ENCODE peak calls at places on chromosomes 3 and 15, in eight cellular contexts. W is brain microvascular endothelial cell, A is uterus, X is psoas muscle, E is body of pancreas, I is H1, C is endodermal cell, Z is heart right ventricle. Y is an unnamed sample.
A peak's percentile ranks its signal among the peaks of the same experiment; 100 is the strongest.

GRCh38 chr3:49276475-49277356 is at the start of gene C3orf62:
- DNase-seq in I (peak; percentile 73), C (peak; percentile 92), X (peak; percentile 95), Z (peak; percentile 96), E (peak; percentile 93), A (peak; percentile 91), W (peak; percentile 86), Y (no peak)

GRCh38 chr15:77004189-77004588 is 9.3 kb downstream of the PSTPIP1 start:
- DNase-seq in E (no peak), C (no peak), Z (peak; percentile 56), W (no peak), I (no peak), A (no peak), X (peak; percentile 81), Y (no peak)

GRCh38 chr3:98534168-98534567 is 2.4 kb downstream of the GPR15 start:
- DNase-seq in Z (no peak), I (no peak), E (no peak), C (no peak), A (no peak), W (no peak), X (no peak), Y (no peak)

GRCh38 chr3:106687905-106688304 is 689.3 kb upstream of the CCDC54 start:
- DNase-seq in E (no peak), I (no peak), C (no peak), A (no peak), Z (no peak), X (no peak), W (no peak), Y (no peak)

GRCh38 chr15:87547470-87548181 is 708.9 kb downstream of the NTRK3 start:
- DNase-seq in E (no peak), W (no peak), A (no peak), X (no peak), C (no peak), I (no peak), Z (no peak), Y (no peak)

GRCh38 chr15:63499611-63500010 is 4.8 kb upstream of the USP3 start:
- DNase-seq in X (no peak), W (no peak), I (no peak), A (no peak), Z (no peak), E (no peak), C (no peak), Y (no peak)

GRCh38 chr3:137460944-137461343 is 303.2 kb upstream of the SOX14 start:
- DNase-seq in A (no peak), I (no peak), X (no peak), E (no peak), W (no peak), Z (no peak), C (no peak), Y (no peak)

GRCh38 chr15:77605582-77605981 is 27.1 kb downstream of the LINGO1 start:
- DNase-seq in A (no peak), Z (no peak), C (no peak), E (peak; percentile 60), X (no peak), W (no peak), I (no peak), Y (no peak)

GRCh38 chr3:156685198-156685597 is 10.8 kb downstream of the TIPARP start:
- DNase-seq in A (no peak), Z (no peak), W (no peak), X (no peak), C (no peak), E (no peak), I (no peak), Y (no peak)

GRCh38 chr15:92949604-92950249 is 49.6 kb downstream of the CHD2 start:
- DNase-seq in C (no peak), E (no peak), A (no peak), X (no peak), I (no peak), Z (no peak), W (no peak), Y (no peak)

GRCh38 chr3:116029286-116029685 is 406.0 kb downstream of the GAP43 start:
- DNase-seq in I (no peak), X (no peak), A (no peak), W (no peak), Z (no peak), E (no peak), C (no peak), Y (no peak)

GRCh38 chr3:187019542-187020072 is 89.3 kb downstream of the ST6GAL1 start:
- DNase-seq in W (no peak), I (no peak), E (no peak), A (no peak), C (peak; percentile 70), Z (no peak), X (no peak), Y (no peak)

GRCh38 chr3:150922611-150923010 is 17.4 kb upstream of the MINDY4B start:
- DNase-seq in C (peak; percentile 79), A (no peak), Z (no peak), W (no peak), X (no peak), E (peak; percentile 17), I (peak; percentile 65), Y (no peak)

GRCh38 chr15:71654714-71655174 is 155.6 kb upstream of the NR2E3 start:
- DNase-seq in Z (no peak), X (no peak), A (no peak), W (no peak), E (no peak), C (no peak), I (no peak), Y (no peak)
- H3K27ac ChIP-seq in Z (peak overlapping the region; percentile 48), X (no peak overlapping the region), A (peak overlapping the region; percentile 66), W (no peak overlapping the region), E (no peak overlapping the region), C (no peak overlapping the region), I (no peak overlapping the region), Y (no peak overlapping the region)

DNA sequence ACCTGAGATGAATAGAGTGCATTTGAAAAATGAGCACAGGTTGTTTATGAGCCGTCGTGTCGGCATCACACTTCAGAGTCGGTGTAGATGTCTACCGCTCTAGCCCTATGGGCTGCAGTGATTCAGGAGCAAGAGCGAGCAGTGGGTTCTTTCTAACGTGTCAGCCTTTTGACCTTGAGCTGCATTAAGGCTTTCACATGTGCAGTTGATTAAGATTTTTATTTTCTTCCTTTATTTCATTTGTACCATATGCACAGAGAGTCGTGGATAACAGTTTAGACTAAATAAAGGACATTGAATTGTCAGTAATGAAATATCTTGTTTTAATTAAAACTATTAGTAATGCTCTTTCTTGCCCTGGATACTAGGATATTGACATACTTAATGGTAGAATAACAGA is 368.3 kb downstream of the PTPRG start:
- DNase-seq in X (no peak), C (peak; percentile 50), Z (no peak), I (no peak), E (no peak), A (no peak), W (no peak), Y (no peak)
- H3K36me3 ChIP-seq in X (no peaks in the 10 kb centered on the region), C (no peaks in the 10 kb centered on the region), Z (no peaks in the 10 kb centered on the region), I (peaks cover 5% of the 10 kb centered on the region), E (no peaks in the 10 kb centered on the region), A (no peaks in the 10 kb centered on the region), W (no peaks in the 10 kb centered on the region), Y (no peaks in the 10 kb centered on the region)

DNA sequence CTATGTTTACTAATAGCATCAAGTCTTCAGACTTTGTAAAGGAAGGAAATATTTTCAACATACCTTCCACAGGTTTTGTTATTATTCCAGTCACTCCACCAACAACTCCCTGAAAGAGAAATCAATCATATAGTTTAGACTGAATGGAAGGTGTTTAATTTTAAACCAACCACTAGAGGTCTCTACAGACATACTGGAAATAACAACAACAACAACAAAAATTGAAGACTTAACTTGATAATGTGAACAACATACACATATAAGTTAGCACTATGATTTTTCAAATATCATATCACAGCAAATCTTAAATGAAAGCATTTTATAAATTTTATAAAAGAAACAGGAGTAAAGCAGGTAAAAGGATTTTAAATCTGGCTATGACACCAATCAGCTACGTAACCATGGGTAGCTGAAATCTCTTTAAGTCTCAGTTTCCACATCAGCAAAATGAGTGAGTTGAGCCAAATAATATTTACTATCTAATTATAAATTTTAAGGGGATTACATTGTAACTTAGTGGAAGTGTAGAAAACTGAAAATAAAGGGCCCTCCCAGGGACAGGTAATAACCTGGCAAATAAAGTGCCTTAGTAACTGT is 188.2 kb downstream of the VPS13C start:
- DNase-seq in A (no peak), E (no peak), X (no peak), I (no peak), Z (no peak), W (no peak), C (no peak), Y (no peak)
- TF ChIP-seq CTCF in A (peak; percentile 41), E (peak; percentile 67), X (peak; percentile 60), I (peak; percentile 17), Z (peak; percentile 70), W (peak; percentile 23), C (peak; percentile 82), Y (no peak)

GRCh38 chr3:33016846-33017405 is 65.5 kb downstream of the CCR4 start:
- DNase-seq in A (no peak), X (no peak), I (no peak), Z (no peak), E (no peak), W (no peak), C (no peak), Y (no peak)
- H3K27ac ChIP-seq in A (peak overlapping the region; percentile 40), X (no peak overlapping the region), I (no peak overlapping the region), Z (no peak overlapping the region), E (no peak overlapping the region), W (no peak overlapping the region), C (no peak overlapping the region), Y (no peak overlapping the region)

GRCh38 chr3:190325923-190326322 is 3.7 kb upstream of the CLDN1 start:
- DNase-seq in A (no peak), E (no peak), Z (no peak), I (no peak), W (no peak), X (no peak), C (no peak), Y (no peak)

GRCh38 chr3:190326930-190327329 is 4.7 kb upstream of the CLDN1 start:
- DNase-seq in I (no peak), A (peak; percentile 64), X (no peak), C (no peak), Z (peak; percentile 33), E (peak; percentile 16), W (no peak), Y (no peak)

GRCh38 chr3:190323241-190323617 is 983 bp upstream of the CLDN1 start:
- DNase-seq in I (no peak), E (peak; percentile 24), Z (peak; percentile 10), X (no peak), W (no peak), A (peak; percentile 33), C (peak; percentile 49), Y (no peak)

GRCh38 chr3:190322604-190323240 is 476 bp upstream of the CLDN1 start:
- DNase-seq in Z (no peak), W (peak; percentile 11), C (no peak), A (peak; percentile 65), E (peak; percentile 10), X (no peak), I (no peak), Y (no peak)

GRCh38 chr3:190326361-190326760 is 4.1 kb upstream of the CLDN1 start:
- DNase-seq in W (no peak), I (no peak), A (peak; percentile 55), E (no peak), Z (no peak), X (no peak), C (no peak), Y (no peak)
- H3K36me3 ChIP-seq in W (no peaks in the 10 kb centered on the region), I (no peaks in the 10 kb centered on the region), A (no peaks in the 10 kb centered on the region), E (no peaks in the 10 kb centered on the region), Z (no peaks in the 10 kb centered on the region), X (no peaks in the 10 kb centered on the region), C (no peaks in the 10 kb centered on the region), Y (no peaks in the 10 kb centered on the region)

Y was measured in WERI-Rb-1.